ENCODE peak calls at places on chromosomes 7 and 10, in eight cellular contexts. One of them, this sample, is unnamed. For H3K4me1, the result is how much of the 10 kb centered on the place peaks cover.

GRCh38 chr10:29804025-29804852 is 169.5 kb upstream of the SVIL start:
- DNase-seq in hepatocyte: peak
- DNase-seq in upper lobe of right lung: no peak
- DNase-seq in fibroblast of lung: peak
- DNase-seq in right cardiac atrium: no peak
- DNase-seq in pancreas: no peak
- DNase-seq in heart right ventricle: no peak
- DNase-seq in neural progenitor cell: no peak
- DNase-seq in this sample: no peak

GRCh38 chr7:767941-768729 is 41.1 kb upstream of the PRKAR1B start:
- DNase-seq in fibroblast of lung: peak
- DNase-seq in pancreas: peak
- DNase-seq in hepatocyte: no peak
- DNase-seq in upper lobe of right lung: no peak
- DNase-seq in right cardiac atrium: peak
- DNase-seq in neural progenitor cell: no peak
- DNase-seq in heart right ventricle: no peak
- DNase-seq in this sample: no peak

GRCh38 chr7:85471740-85472139 is 284.9 kb upstream of the SEMA3D start:
- DNase-seq in neural progenitor cell: no peak
- DNase-seq in fibroblast of lung: peak
- DNase-seq in right cardiac atrium: no peak
- DNase-seq in upper lobe of right lung: no peak
- DNase-seq in hepatocyte: no peak
- DNase-seq in pancreas: no peak
- DNase-seq in heart right ventricle: no peak
- DNase-seq in this sample: no peak

GRCh38 chr10:1358860-1359598 is 302.8 kb downstream of the WDR37 start:
- DNase-seq in pancreas: no peak
- DNase-seq in right cardiac atrium: no peak
- DNase-seq in neural progenitor cell: no peak
- DNase-seq in upper lobe of right lung: no peak
- DNase-seq in hepatocyte: no peak
- DNase-seq in heart right ventricle: no peak
- DNase-seq in fibroblast of lung: no peak
- DNase-seq in this sample: no peak

GRCh38 chr10:12042409-12042796 is 206 bp downstream of the UPF2 start:
- DNase-seq in fibroblast of lung: peak
- DNase-seq in pancreas: no peak
- DNase-seq in right cardiac atrium: peak
- DNase-seq in heart right ventricle: peak
- DNase-seq in upper lobe of right lung: peak
- DNase-seq in hepatocyte: peak
- DNase-seq in neural progenitor cell: no peak
- DNase-seq in this sample: peak

GRCh38 chr10:22301193-22301592 is 15.0 kb upstream of the COMMD3 start:
- DNase-seq in fibroblast of lung: no peak
- DNase-seq in pancreas: no peak
- DNase-seq in hepatocyte: no peak
- DNase-seq in heart right ventricle: no peak
- DNase-seq in upper lobe of right lung: no peak
- DNase-seq in neural progenitor cell: peak
- DNase-seq in right cardiac atrium: no peak
- DNase-seq in this sample: no peak

GRCh38 chr10:98446121-98446655 is 547 bp downstream of the HPS1 start:
- DNase-seq in neural progenitor cell: peak
- DNase-seq in hepatocyte: peak
- DNase-seq in pancreas: peak
- DNase-seq in fibroblast of lung: peak
- DNase-seq in heart right ventricle: peak
- DNase-seq in upper lobe of right lung: peak
- DNase-seq in right cardiac atrium: no peak
- DNase-seq in this sample: no peak

GRCh38 chr10:120336910-120337540 is 120.0 kb upstream of the PLPP4 start:
- DNase-seq in right cardiac atrium: no peak
- DNase-seq in fibroblast of lung: peak
- DNase-seq in upper lobe of right lung: no peak
- DNase-seq in neural progenitor cell: peak
- DNase-seq in pancreas: no peak
- DNase-seq in hepatocyte: peak
- DNase-seq in heart right ventricle: peak
- DNase-seq in this sample: no peak

GRCh38 chr10:74332398-74332797 is 181.4 kb downstream of the ADK start:
- DNase-seq in neural progenitor cell: no peak
- DNase-seq in fibroblast of lung: peak
- DNase-seq in heart right ventricle: no peak
- DNase-seq in hepatocyte: no peak
- DNase-seq in pancreas: no peak
- DNase-seq in right cardiac atrium: no peak
- DNase-seq in upper lobe of right lung: no peak
- DNase-seq in this sample: no peak

GRCh38 chr7:149872419-149873073 is 1.2 kb upstream of the ATP6V0E2 start:
- DNase-seq in neural progenitor cell: peak
- DNase-seq in fibroblast of lung: peak
- DNase-seq in pancreas: peak
- DNase-seq in heart right ventricle: peak
- DNase-seq in hepatocyte: peak
- DNase-seq in right cardiac atrium: peak
- DNase-seq in upper lobe of right lung: peak
- DNase-seq in this sample: peak

GRCh38 chr7:362416-363096 is 72.6 kb downstream of the FOXL3 start:
- DNase-seq in heart right ventricle: peak
- DNase-seq in fibroblast of lung: no peak
- DNase-seq in upper lobe of right lung: peak
- DNase-seq in neural progenitor cell: no peak
- DNase-seq in hepatocyte: no peak
- DNase-seq in pancreas: peak
- DNase-seq in right cardiac atrium: peak
- DNase-seq in this sample: peak

GRCh38 chr7:39453743-39454355 is 112.4 kb upstream of the YAE1 start:
- DNase-seq in upper lobe of right lung: no peak
- DNase-seq in neural progenitor cell: peak
- DNase-seq in fibroblast of lung: peak
- DNase-seq in hepatocyte: peak
- DNase-seq in right cardiac atrium: no peak
- DNase-seq in pancreas: no peak
- DNase-seq in heart right ventricle: no peak
- DNase-seq in this sample: no peak

GRCh38 chr10:61047011-61047410 is 103.0 kb upstream of the RHOBTB1 start:
- DNase-seq in fibroblast of lung: no peak
- DNase-seq in pancreas: no peak
- DNase-seq in hepatocyte: no peak
- DNase-seq in neural progenitor cell: no peak
- DNase-seq in right cardiac atrium: no peak
- DNase-seq in heart right ventricle: no peak
- DNase-seq in upper lobe of right lung: no peak
- DNase-seq in this sample: no peak

GRCh38 chr10:62581351-62581750 is 207.2 kb downstream of the ZNF365 start:
- DNase-seq in upper lobe of right lung: no peak
- DNase-seq in neural progenitor cell: no peak
- DNase-seq in right cardiac atrium: no peak
- DNase-seq in fibroblast of lung: peak
- DNase-seq in heart right ventricle: no peak
- DNase-seq in hepatocyte: no peak
- DNase-seq in pancreas: no peak
- DNase-seq in this sample: no peak

GRCh38 chr7:88312061-88312663 is 5.5 kb upstream of the STEAP4 start:
- DNase-seq in hepatocyte: no peak
- DNase-seq in heart right ventricle: peak
- DNase-seq in pancreas: no peak
- DNase-seq in right cardiac atrium: peak
- DNase-seq in upper lobe of right lung: no peak
- DNase-seq in fibroblast of lung: peak
- DNase-seq in neural progenitor cell: no peak
- DNase-seq in this sample: peak

DNA sequence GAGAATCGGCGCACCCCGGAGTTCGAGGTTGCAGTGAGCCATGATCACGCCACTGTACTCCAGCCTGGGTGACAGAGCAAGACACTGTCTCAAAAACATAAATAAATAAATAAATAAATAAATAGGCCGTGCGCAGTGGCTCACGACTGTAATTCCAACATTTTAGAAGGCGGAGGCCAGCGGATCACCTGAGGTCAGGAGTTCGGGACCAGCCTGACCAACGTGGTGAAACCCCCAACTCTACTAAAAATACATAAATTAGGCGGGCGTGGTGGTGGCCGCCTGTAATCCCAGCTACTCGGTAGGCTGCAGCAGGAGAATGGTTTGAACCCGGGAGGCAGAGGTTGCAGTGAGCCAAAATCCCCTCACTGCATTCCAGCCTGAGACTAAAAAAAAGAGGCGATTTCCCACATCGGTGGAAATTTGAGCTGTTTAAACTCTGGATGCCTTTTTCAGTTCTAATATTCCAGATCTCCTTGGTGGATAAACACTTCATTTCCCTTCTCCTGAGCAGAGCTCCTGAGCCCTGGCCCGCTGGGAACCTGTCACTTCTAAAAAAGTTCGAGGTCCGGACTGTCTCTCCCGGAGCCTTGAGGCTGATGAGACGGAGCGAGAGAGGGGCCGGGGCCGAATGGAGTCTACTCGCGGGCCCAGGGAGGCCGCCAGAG is 2.0 kb upstream of the NFKB2 start:
- DNase-seq in right cardiac atrium: no peak
- DNase-seq in heart right ventricle: no peak
- DNase-seq in hepatocyte: no peak
- DNase-seq in neural progenitor cell: peak
- DNase-seq in upper lobe of right lung: no peak
- DNase-seq in pancreas: no peak
- DNase-seq in fibroblast of lung: no peak
- DNase-seq in this sample: peak
- H3K27ac ChIP-seq in right cardiac atrium: peak
- H3K27ac ChIP-seq in heart right ventricle: peak
- H3K27ac ChIP-seq in hepatocyte: peak
- H3K27ac ChIP-seq in neural progenitor cell: no peak
- H3K27ac ChIP-seq in upper lobe of right lung: peak
- H3K27ac ChIP-seq in pancreas: peak
- H3K27ac ChIP-seq in fibroblast of lung: peak
- H3K27ac ChIP-seq in this sample: peak

GRCh38 chr7:104275900-104276299 is 52.5 kb upstream of the LHFPL3 start:
- DNase-seq in heart right ventricle: no peak
- DNase-seq in right cardiac atrium: no peak
- DNase-seq in upper lobe of right lung: no peak
- DNase-seq in neural progenitor cell: no peak
- DNase-seq in pancreas: no peak
- DNase-seq in fibroblast of lung: no peak
- DNase-seq in hepatocyte: no peak
- DNase-seq in this sample: no peak

GRCh38 chr7:104272767-104273384 is 55.5 kb upstream of the LHFPL3 start:
- DNase-seq in pancreas: no peak
- DNase-seq in upper lobe of right lung: no peak
- DNase-seq in hepatocyte: peak
- DNase-seq in fibroblast of lung: peak
- DNase-seq in neural progenitor cell: no peak
- DNase-seq in heart right ventricle: no peak
- DNase-seq in right cardiac atrium: no peak
- DNase-seq in this sample: no peak

GRCh38 chr7:104267701-104268368 is 60.0 kb upstream of the ORC5 start:
- DNase-seq in right cardiac atrium: no peak
- DNase-seq in fibroblast of lung: peak
- DNase-seq in upper lobe of right lung: no peak
- DNase-seq in heart right ventricle: no peak
- DNase-seq in hepatocyte: no peak
- DNase-seq in neural progenitor cell: no peak
- DNase-seq in pancreas: no peak
- DNase-seq in this sample: no peak

GRCh38 chr7:104271948-104272347 is 56.5 kb upstream of the LHFPL3 start:
- DNase-seq in hepatocyte: no peak
- DNase-seq in pancreas: no peak
- DNase-seq in upper lobe of right lung: no peak
- DNase-seq in neural progenitor cell: no peak
- DNase-seq in heart right ventricle: no peak
- DNase-seq in fibroblast of lung: no peak
- DNase-seq in right cardiac atrium: no peak
- DNase-seq in this sample: no peak
- H3K4me1 ChIP-seq in hepatocyte: under half
- H3K4me1 ChIP-seq in pancreas: under half
- H3K4me1 ChIP-seq in upper lobe of right lung: under half
- H3K4me1 ChIP-seq in neural progenitor cell: under half
- H3K4me1 ChIP-seq in heart right ventricle: under half
- H3K4me1 ChIP-seq in fibroblast of lung: under half
- H3K4me1 ChIP-seq in right cardiac atrium: under half
- H3K4me1 ChIP-seq in this sample: under half

DNA sequence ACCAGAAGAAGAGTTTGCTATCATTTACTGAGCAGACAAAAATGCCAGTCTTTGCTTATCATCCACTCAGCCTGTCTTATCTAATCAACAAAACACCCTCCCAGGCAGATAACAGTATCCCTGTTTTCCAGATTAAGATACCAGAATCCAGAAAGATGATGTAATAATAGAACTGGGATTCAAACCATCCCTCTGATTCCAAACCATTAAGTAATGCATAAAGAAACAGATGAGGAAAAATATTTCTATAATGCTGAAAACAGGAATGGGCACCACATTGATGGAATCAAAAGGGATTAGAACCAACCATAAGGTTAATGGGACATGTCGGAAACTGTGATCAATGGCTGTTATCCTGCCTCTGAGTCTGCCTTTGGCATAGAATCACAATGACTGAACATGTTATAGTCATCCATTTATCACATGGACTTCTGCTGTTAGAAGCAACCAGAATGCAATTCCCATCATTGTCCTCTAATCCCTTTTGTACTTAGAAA is 92.1 kb upstream of the RSU1 start:
- DNase-seq in fibroblast of lung: peak
- DNase-seq in upper lobe of right lung: no peak
- DNase-seq in heart right ventricle: no peak
- DNase-seq in right cardiac atrium: no peak
- DNase-seq in neural progenitor cell: no peak
- DNase-seq in hepatocyte: no peak
- DNase-seq in pancreas: no peak
- DNase-seq in this sample: no peak
- H3K27ac ChIP-seq in fibroblast of lung: no peak
- H3K27ac ChIP-seq in upper lobe of right lung: no peak
- H3K27ac ChIP-seq in heart right ventricle: no peak
- H3K27ac ChIP-seq in right cardiac atrium: no peak
- H3K27ac ChIP-seq in neural progenitor cell: no peak
- H3K27ac ChIP-seq in hepatocyte: no peak
- H3K27ac ChIP-seq in pancreas: no peak
- H3K27ac ChIP-seq in this sample: no peak

DNA sequence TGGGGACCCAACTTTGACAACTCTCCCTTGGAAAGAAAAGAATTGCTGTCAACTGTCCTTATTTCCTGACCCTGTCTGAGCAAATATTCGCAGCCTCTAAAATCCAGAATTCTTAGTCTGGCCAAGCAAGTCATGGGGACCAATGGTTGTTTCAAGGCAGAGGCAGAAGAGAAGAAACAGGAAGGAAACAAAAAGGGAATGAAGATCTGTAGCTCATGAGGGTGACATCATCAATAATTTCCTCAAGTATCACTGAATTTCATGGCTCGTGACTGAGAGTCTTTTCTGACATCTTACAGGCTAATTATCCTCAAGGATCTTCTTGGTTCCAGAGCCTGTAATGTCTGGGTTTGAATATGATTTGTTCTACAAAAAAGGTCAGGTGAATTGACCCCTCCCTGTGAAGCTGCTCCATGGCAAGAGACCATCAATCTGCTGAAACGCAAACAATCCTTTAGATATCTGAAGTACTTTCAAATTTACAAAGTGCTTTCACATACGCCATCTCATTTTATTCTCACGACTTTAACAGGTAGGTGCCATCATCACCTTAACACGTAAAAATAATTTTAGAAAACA is 5.8 kb downstream of the CDK6 start:
- DNase-seq in heart right ventricle: no peak
- DNase-seq in right cardiac atrium: no peak
- DNase-seq in neural progenitor cell: no peak
- DNase-seq in fibroblast of lung: peak
- DNase-seq in hepatocyte: no peak
- DNase-seq in upper lobe of right lung: no peak
- DNase-seq in pancreas: no peak
- DNase-seq in this sample: no peak
- H3K4me1 ChIP-seq in heart right ventricle: under half
- H3K4me1 ChIP-seq in right cardiac atrium: under half
- H3K4me1 ChIP-seq in neural progenitor cell: under half
- H3K4me1 ChIP-seq in fibroblast of lung: under half
- H3K4me1 ChIP-seq in hepatocyte: under half
- H3K4me1 ChIP-seq in upper lobe of right lung: under half
- H3K4me1 ChIP-seq in pancreas: under half
- H3K4me1 ChIP-seq in this sample: half or more

This sample was measured in heart left ventricle.